ENCODE peak calls at places on chromosome 9, in four cellular contexts. D, N, U and G are unnamed samples.
A peak's percentile ranks its signal among the peaks of the same experiment; 100 is the strongest.

GRCh38 chr9:42852133-42852532 is 668.7 kb downstream of the SPATA31A6 start:
- DNase-seq in D (peak; percentile 71), N (no peak), U (peak; percentile 29), G (peak; percentile 50)

GRCh38 chr9:71925834-71926233 is 14.4 kb downstream of the C9orf85 start:
- DNase-seq in D (no peak), N (no peak), U (no peak), G (no peak)

GRCh38 chr9:23739753-23740152 is 86.3 kb downstream of the ELAVL2 start:
- DNase-seq in D (no peak), N (no peak), U (no peak), G (no peak)

GRCh38 chr9:121376214-121376830 is 6.3 kb upstream of the STOM start:
- DNase-seq in D (no peak), N (peak; percentile 46), U (no peak), G (peak; percentile 37)

GRCh38 chr9:88990721-88991065 is 575 bp upstream of the S1PR3 start:
- DNase-seq in D (peak; percentile 79), N (no peak), U (no peak), G (no peak)

GRCh38 chr9:70602364-70603019 is 188.0 kb upstream of the KLF9 start:
- DNase-seq in D (peak; percentile 84), N (peak; percentile 91), U (peak; percentile 53), G (peak; percentile 93)

GRCh38 chr9:93060746-93061259 is 2.3 kb downstream of the SUSD3 start:
- DNase-seq in D (no peak), N (peak; percentile 41), U (no peak), G (no peak)

GRCh38 chr9:81145331-81145963 is 543.9 kb downstream of the TLE1 start:
- DNase-seq in D (no peak), N (peak; percentile 4), U (no peak), G (no peak)

GRCh38 chr9:71916834-71917534 is 5.5 kb downstream of the C9orf85 start:
- DNase-seq in D (no peak), N (no peak), U (no peak), G (no peak)

GRCh38 chr9:111944467-111944866 is 47.9 kb downstream of the UGCG start:
- DNase-seq in D (no peak), N (peak; percentile 74), U (no peak), G (peak; percentile 81)

GRCh38 chr9:32550046-32550608 is 2.0 kb upstream of the SMIM27 start:
- DNase-seq in D (peak; percentile 58), N (peak; percentile 53), U (peak; percentile 12), G (peak; percentile 58)

GRCh38 chr9:135134253-135135028 is 47.0 kb downstream of the OLFM1 start:
- DNase-seq in D (no peak), N (no peak), U (no peak), G (no peak)

GRCh38 chr9:89576404-89576824 is 28.4 kb upstream of the GADD45G start:
- DNase-seq in D (no peak), N (peak; percentile 50), U (no peak), G (peak; percentile 55)

GRCh38 chr9:92962846-92963245 is 15.5 kb downstream of the FGD3 start:
- DNase-seq in D (no peak), N (no peak), U (no peak), G (no peak)

GRCh38 chr9:117887383-117887782 is 183.2 kb downstream of the TLR4 start:
- DNase-seq in D (no peak), N (no peak), U (no peak), G (no peak)

GRCh38 chr9:69549310-69550202 is 122.6 kb downstream of the APBA1 start:
- DNase-seq in D (peak; percentile 71), N (peak; percentile 61), U (no peak), G (peak; percentile 54)

GRCh38 chr9:9352877-9353481 is 1259.8 kb downstream of the PTPRD start:
- DNase-seq in D (no peak), N (no peak), U (peak; percentile 8), G (peak; percentile 2)

GRCh38 chr9:102205251-102205650 is 466.8 kb upstream of the GRIN3A start:
- DNase-seq in D (no peak), N (no peak), U (no peak), G (no peak)

GRCh38 chr9:134968011-134968822 is 50.5 kb upstream of the FCN1 start:
- DNase-seq in D (peak; percentile 37), N (peak; percentile 28), U (peak; percentile 49), G (no peak)

GRCh38 chr9:89929721-89930480 is 325.1 kb downstream of the GADD45G start:
- DNase-seq in D (no peak), N (peak; percentile 24), U (no peak), G (peak; percentile 40)

GRCh38 chr9:78035369-78035993 is 3.9 kb upstream of the GNAQ start:
- DNase-seq in D (peak; percentile 80), N (peak; percentile 84), U (peak; percentile 74), G (peak; percentile 85)

GRCh38 chr9:94554439-94555331 is at the start of gene PCAT7:
- DNase-seq in D (peak; percentile 96), N (no peak), U (peak; percentile 81), G (peak; percentile 98)

GRCh38 chr9:83937861-83938455 is 16.7 kb upstream of the KIF27 start:
- DNase-seq in D (peak; percentile 86), N (peak; percentile 62), U (peak; percentile 63), G (peak; percentile 78)

GRCh38 chr9:115847245-115847644 is 306.3 kb upstream of the PAPPA start:
- DNase-seq in D (no peak), N (peak; percentile 86), U (no peak), G (peak; percentile 71)

GRCh38 chr9:35566417-35566816 is 38.6 kb upstream of the TESK1 start:
- DNase-seq in D (peak; percentile 26), N (no peak), U (no peak), G (no peak)

GRCh38 chr9:111992523-111992922 is 95.9 kb downstream of the UGCG start:
- DNase-seq in D (peak; percentile 26), N (peak; percentile 82), U (no peak), G (peak; percentile 48)

GRCh38 chr9:113154936-113155335 is 4.1 kb downstream of the SLC31A2 start:
- DNase-seq in D (no peak), N (peak; percentile 31), U (no peak), G (peak; percentile 24)

GRCh38 chr9:71249729-71250317 is 128.4 kb upstream of the TRPM3 start:
- DNase-seq in D (peak; percentile 72), N (peak; percentile 64), U (peak; percentile 57), G (peak; percentile 65)

GRCh38 chr9:111481885-111482636 is 2.1 kb downstream of the ECPAS start:
- DNase-seq in D (peak; percentile 30), N (peak; percentile 63), U (peak; percentile 3), G (peak; percentile 81)

GRCh38 chr9:131609116-131609830 is 64.0 kb downstream of the PRRT1B start:
- DNase-seq in D (peak; percentile 67), N (peak; percentile 74), U (no peak), G (peak; percentile 68)

GRCh38 chr9:98654247-98654646 is 54.5 kb downstream of the GABBR2 start:
- DNase-seq in D (no peak), N (peak; percentile 77), U (no peak), G (no peak)

GRCh38 chr9:72313507-72313906 is 51.5 kb downstream of the ZFAND5 start:
- DNase-seq in D (no peak), N (no peak), U (no peak), G (no peak)

GRCh38 chr9:121133104-121133816 is 58.5 kb downstream of the CNTRL start:
- DNase-seq in D (peak; percentile 53), N (no peak), U (no peak), G (no peak)

GRCh38 chr9:105053209-105053652 is 125.3 kb upstream of the ABCA1 start:
- DNase-seq in D (no peak), N (peak; percentile 94), U (no peak), G (peak; percentile 81)

GRCh38 chr9:74856997-74857396 is 30.7 kb downstream of the TRPM6 start:
- DNase-seq in D (no peak), N (no peak), U (no peak), G (no peak)

GRCh38 chr9:98146101-98146991 is 27.3 kb upstream of the TRIM14 start:
- DNase-seq in D (peak; percentile 70), N (peak; percentile 27), U (no peak), G (peak; percentile 57)

GRCh38 chr9:133457748-133458147 is 2.0 kb upstream of the CACFD1 start:
- DNase-seq in D (no peak), N (no peak), U (no peak), G (no peak)
- H2BK5ac ChIP-seq in D (no peak overlapping the region), N (no peak overlapping the region), U (no peak overlapping the region), G (no peak overlapping the region)

DNA sequence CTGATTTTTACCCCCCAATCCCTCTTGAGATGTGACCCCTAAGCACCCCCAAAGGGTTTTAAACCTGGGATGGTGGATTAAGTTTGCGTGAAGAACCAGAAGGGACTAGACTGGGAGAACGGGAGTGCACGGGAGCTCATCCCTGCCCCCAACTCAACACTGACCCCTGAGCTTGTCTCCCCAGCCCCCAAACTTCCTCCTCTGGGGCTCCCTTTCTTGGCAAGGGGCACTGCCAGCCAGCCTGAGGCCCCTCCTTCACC is 5.0 kb upstream of the SET start:
- DNase-seq in D (no peak), N (no peak), U (peak; percentile 29), G (no peak)
- H2AK5ac ChIP-seq in D (peak overlapping the region; percentile 94), N (peak overlapping the region; percentile 84), U (no peak overlapping the region), G (peak overlapping the region; percentile 70)

GRCh38 chr9:109477269-109478203 is 20.6 kb downstream of the PTPN3 start:
- DNase-seq in D (no peak), N (no peak), U (no peak), G (no peak)

GRCh38 chr9:109476781-109477268 is 21.3 kb downstream of the PTPN3 start:
- DNase-seq in D (no peak), N (no peak), U (no peak), G (no peak)

GRCh38 chr9:109478665-109479380 is 19.3 kb downstream of the PTPN3 start:
- DNase-seq in D (no peak), N (no peak), U (no peak), G (no peak)

GRCh38 chr9:109479822-109480221 is 18.3 kb downstream of the PTPN3 start:
- DNase-seq in D (no peak), N (no peak), U (no peak), G (no peak)

GRCh38 chr9:109478204-109478563 is 19.9 kb downstream of the PTPN3 start:
- DNase-seq in D (no peak), N (no peak), U (no peak), G (no peak)
- H2BK120ac ChIP-seq in D (no peak overlapping the region), N (no peak overlapping the region), U (no peak overlapping the region), G (no peak overlapping the region)

GRCh38 chr9:7097040-7097715 is 339.4 kb downstream of the KDM4C start:
- DNase-seq in D (no peak), N (no peak), U (no peak), G (no peak)
- H2BK5ac ChIP-seq in D (no peak overlapping the region), N (no peak overlapping the region), U (no peak overlapping the region), G (no peak overlapping the region)

DNA sequence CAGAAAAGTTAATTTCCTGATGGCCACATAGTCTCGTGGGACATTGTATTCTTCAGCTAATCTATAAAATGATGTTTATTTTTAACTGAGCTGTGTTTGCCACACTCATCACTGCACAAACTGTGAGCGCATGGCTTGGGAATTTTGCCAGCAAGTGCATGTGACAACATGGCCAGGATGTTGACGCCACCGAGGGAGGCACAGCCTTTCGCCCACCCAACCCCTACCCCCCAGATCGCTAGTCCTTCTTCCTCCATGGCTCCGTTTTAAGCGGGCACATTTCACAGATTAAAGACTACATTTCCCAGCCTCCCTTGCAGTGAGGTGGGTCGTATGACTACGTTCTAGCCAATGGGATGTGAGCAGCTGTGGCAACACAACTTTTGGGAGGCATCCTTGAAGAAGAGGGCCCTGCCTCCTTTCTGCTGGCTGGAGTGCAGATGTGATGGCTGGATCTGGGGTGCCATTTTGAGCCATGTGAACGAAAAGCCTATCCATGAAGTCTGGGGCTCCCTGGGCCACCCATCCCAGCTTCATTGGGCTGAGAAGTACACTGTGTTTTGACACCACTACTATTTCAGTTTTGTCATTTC is 7.9 kb downstream of the NRARP start:
- DNase-seq in D (peak; percentile 83), N (peak; percentile 56), U (no peak), G (peak; percentile 39)
- H2AK5ac ChIP-seq in D (no peak overlapping the region), N (peak overlapping the region; percentile 24), U (peak overlapping the region; percentile 97), G (no peak overlapping the region)